ENCODE peak calls at places on chromosomes 2 and 18, in seven cellular contexts. W is CD8-positive, alpha-beta T cell; F is NCI-H2029 treated with DMSO at 0.1 percent for 48 hours; S is CD4-positive, CD25-positive, alpha-beta regulatory T cell; A is Kasumi-1; K is activated T-helper 1 cell treated with anti-CD3 and anti-CD28 coated beads, Interleukin-12 subunit alpha, Interleukin-12 subunit beta, Interleukin-2, Interleukin-4 antibody, amounts not matched to agents 30 ng/mL and 10 ng/mL and 1 ng/mL, durations not matched to agents 14 hours and 24 hours and 36 hours; R is mesenteric fat pad. C is an unnamed sample.

GRCh38 chr2:133433455-133434451 is 134.5 kb downstream of the NCKAP5 start:
- DNase-seq in S (no peak), K (no peak), A (no peak), F (no peak), W (no peak), R (no peak), C (no peak)

GRCh38 chr2:84653302-84653701 is 137.0 kb downstream of the DNAH6 start:
- DNase-seq in R (no peak), W (no peak), K (no peak), A (no peak), S (no peak), F (no peak), C (no peak)

GRCh38 chr2:38076250-38076709 is 329 bp upstream of the CYP1B1 start:
- DNase-seq in S (no peak), R (peak), A (no peak), K (peak), F (no peak), W (no peak), C (peak)

GRCh38 chr2:38797276-38797675 is 19.3 kb downstream of the GEMIN6 start:
- DNase-seq in K (no peak), A (no peak), W (no peak), R (no peak), F (no peak), S (no peak), C (no peak)

GRCh38 chr18:47594621-47595086 is 335.8 kb downstream of the SMAD2 start:
- DNase-seq in S (no peak), W (no peak), R (no peak), A (no peak), K (no peak), F (no peak), C (no peak)

GRCh38 chr2:110146945-110147332 is 31.3 kb upstream of the MALL start:
- DNase-seq in R (no peak), S (no peak), A (no peak), F (no peak), K (no peak), W (no peak), C (no peak)

GRCh38 chr2:234133004-234133403 is 82.5 kb downstream of the SPP2 start:
- DNase-seq in A (no peak), K (no peak), W (no peak), R (no peak), F (no peak), S (no peak), C (no peak)

GRCh38 chr2:157849591-157849990 is 26.5 kb downstream of the ACVR1 start:
- DNase-seq in K (no peak), S (no peak), R (no peak), W (no peak), F (no peak), A (no peak), C (no peak)

GRCh38 chr2:218260742-218261423 is at the start of gene GPBAR1:
- DNase-seq in S (no peak), A (no peak), W (no peak), K (no peak), R (peak), F (no peak), C (peak)

GRCh38 chr2:195411219-195411687 is 245.8 kb upstream of the SLC39A10 start:
- DNase-seq in S (no peak), F (no peak), W (no peak), R (no peak), K (no peak), A (no peak), C (no peak)

GRCh38 chr18:13617826-13618515 is 108.4 kb downstream of the FAM210A start:
- DNase-seq in K (no peak), R (no peak), W (no peak), F (no peak), S (no peak), A (no peak), C (no peak)

GRCh38 chr18:57077786-57078552 is 68.9 kb upstream of the BOD1L2 start:
- DNase-seq in W (peak), S (peak), F (no peak), A (peak), K (peak), R (no peak), C (no peak)

GRCh38 chr18:72868666-72869661 is 1.2 kb upstream of the NETO1 start:
- DNase-seq in S (no peak), W (no peak), F (no peak), K (no peak), R (no peak), A (no peak), C (no peak)

GRCh38 chr2:191740016-191740419 is 62.1 kb downstream of the NABP1 start:
- DNase-seq in K (peak), R (no peak), S (peak), W (peak), F (no peak), A (no peak), C (no peak)

GRCh38 chr2:196101325-196101981 is 32.8 kb upstream of the DNAH7 start:
- DNase-seq in R (no peak), S (no peak), K (no peak), A (no peak), W (no peak), F (no peak), C (no peak)

GRCh38 chr2:111654829-111655228 is 229.2 kb downstream of the ANAPC1 start:
- DNase-seq in S (no peak), A (no peak), K (no peak), F (no peak), W (no peak), R (no peak), C (no peak)

GRCh38 chr2:240837621-240838020 is 17.6 kb upstream of the KIF1A start:
- DNase-seq in K (no peak), A (no peak), R (peak), F (no peak), W (no peak), S (no peak), C (no peak)

GRCh38 chr2:217193431-217194075 is 333.7 kb upstream of the TNP1 start:
- DNase-seq in R (no peak), S (no peak), A (no peak), F (no peak), W (no peak), K (no peak), C (no peak)

GRCh38 chr2:27494284-27494943 is 586 bp downstream of the FNDC4 start:
- DNase-seq in S (no peak), F (no peak), R (peak), A (no peak), W (no peak), K (no peak), C (no peak)

GRCh38 chr2:197487385-197487784 is 12.3 kb downstream of the HSPD1 start:
- DNase-seq in F (no peak), R (no peak), A (no peak), K (no peak), W (no peak), S (no peak), C (no peak)

GRCh38 chr2:157327621-157328102 is 2.0 kb upstream of the ERMN start:
- DNase-seq in W (peak), R (peak), S (peak), K (peak), A (peak), F (peak), C (peak)

GRCh38 chr2:233285921-233286320 is 21.7 kb upstream of the SAG start:
- DNase-seq in F (no peak), A (no peak), W (no peak), R (no peak), S (no peak), K (no peak), C (no peak)

GRCh38 chr2:1400943-1401735 is 12.1 kb upstream of the TPO start:
- DNase-seq in A (peak), F (no peak), S (no peak), K (no peak), W (no peak), R (no peak), C (no peak)

GRCh38 chr2:235021752-235022151 is 69.9 kb downstream of the SH3BP4 start:
- DNase-seq in A (no peak), F (no peak), W (no peak), K (no peak), S (no peak), R (no peak), C (no peak)

GRCh38 chr18:13680612-13681011 is 45.7 kb downstream of the FAM210A start:
- DNase-seq in F (no peak), A (no peak), W (no peak), K (no peak), S (no peak), R (no peak), C (no peak)

GRCh38 chr2:65749549-65749948 is 317.1 kb upstream of the SPRED2 start:
- DNase-seq in F (no peak), R (no peak), K (no peak), A (no peak), S (no peak), W (no peak), C (no peak)

GRCh38 chr2:5094192-5094591 is 598.0 kb upstream of the SOX11 start:
- DNase-seq in W (no peak), S (no peak), R (no peak), A (no peak), F (no peak), K (no peak), C (no peak)

GRCh38 chr2:96625571-96626552 is 12.2 kb downstream of the KANSL3 start:
- DNase-seq in A (no peak), S (no peak), R (no peak), K (no peak), F (no peak), W (no peak), C (no peak)

GRCh38 chr2:15805772-15806171 is 134.6 kb upstream of the MYCN start:
- DNase-seq in A (no peak), F (no peak), R (no peak), S (no peak), W (no peak), K (no peak), C (no peak)

GRCh38 chr2:46045888-46046287 is 251.3 kb upstream of the EPAS1 start:
- DNase-seq in A (no peak), F (no peak), S (no peak), K (no peak), W (no peak), R (no peak), C (no peak)

GRCh38 chr18:70337139-70337972 is 48.5 kb downstream of the SOCS6 start:
- DNase-seq in S (no peak), A (peak), K (no peak), W (no peak), F (no peak), R (no peak), C (no peak)

GRCh38 chr2:120559401-120559800 is 176.3 kb upstream of the GLI2 start:
- DNase-seq in A (no peak), K (no peak), S (no peak), F (no peak), W (no peak), R (no peak), C (no peak)

GRCh38 chr2:121527009-121527682 is 3.5 kb upstream of the RNU4ATAC start:
- DNase-seq in K (no peak), R (no peak), F (no peak), S (no peak), W (no peak), A (no peak), C (no peak)